ENCODE peak calls at places on chromosomes 4 and X, in four cellular contexts. G is SK-N-DZ, Z is A549, E is upper lobe of left lung. A is an unnamed sample.

GRCh38 chr4:123393696-123394095 is 2.9 kb upstream of the SPRY1 start:
- DNase-seq in G (no peak), Z (no peak), E (no peak), A (no peak)

GRCh38 chr4:186105721-186106335 is 1.3 kb downstream of the FAM149A start:
- DNase-seq in G (no peak), Z (no peak), E (peak), A (no peak)

GRCh38 chrX:10741496-10742048 is 121.2 kb upstream of the MID1 start:
- DNase-seq in G (no peak), Z (no peak), E (no peak), A (no peak)

GRCh38 chr4:144910753-144911152 is 187.2 kb downstream of the ANAPC10 start:
- DNase-seq in G (no peak), Z (no peak), E (no peak), A (no peak)

GRCh38 chr4:158496030-158496741 is 25.5 kb upstream of the RXFP1 start:
- DNase-seq in G (peak), Z (peak), E (peak), A (peak)

GRCh38 chrX:9539611-9540387 is 74.9 kb downstream of the TBL1X start:
- DNase-seq in G (no peak), Z (no peak), E (no peak), A (no peak)

GRCh38 chr4:55069248-55069647 is 56.1 kb downstream of the KDR start:
- DNase-seq in G (no peak), Z (no peak), E (peak), A (no peak)

GRCh38 chrX:147912093-147912801 is 528 bp downstream of the FMR1 start:
- DNase-seq in G (peak), Z (peak), E (peak), A (peak)

GRCh38 chr4:121900132-121900983 is 30.1 kb upstream of the BBS7 start:
- DNase-seq in G (peak), Z (peak), E (peak), A (no peak)

GRCh38 chr4:153780221-153780620 is 8.7 kb downstream of the SFRP2 start:
- DNase-seq in G (no peak), Z (no peak), E (no peak), A (no peak)

GRCh38 chr4:147578057-147578476 is 39.1 kb upstream of the TMEM184C start:
- DNase-seq in G (no peak), Z (peak), E (no peak), A (no peak)

GRCh38 chrX:136880003-136880451 is 498 bp downstream of the RBMX start:
- DNase-seq in G (no peak), Z (peak), E (peak), A (peak)

GRCh38 chrX:19810809-19811208 is 76.6 kb downstream of the SH3KBP1 start:
- DNase-seq in G (no peak), Z (no peak), E (no peak), A (no peak)

GRCh38 chr4:47525154-47525819 is 40.2 kb downstream of the ATP10D start:
- DNase-seq in G (no peak), Z (no peak), E (peak), A (no peak)

GRCh38 chr4:156774422-156774821 is 197.2 kb downstream of the PDGFC start:
- DNase-seq in G (no peak), Z (no peak), E (no peak), A (peak)

GRCh38 chr4:99815597-99816011 is 1.0 kb upstream of the DAPP1 start:
- DNase-seq in G (no peak), Z (no peak), E (peak), A (no peak)

GRCh38 chr4:15653864-15654391 is 1.2 kb downstream of the FBXL5 start:
- DNase-seq in G (peak), Z (no peak), E (peak), A (no peak)